ENCODE peak calls at places on chromosomes 7 and 10, in nine cellular contexts. B is epithelial cell of esophagus; Z is EL; F is T-helper 2 cell; K is naive thymus-derived CD4-positive, alpha-beta T cell; T is left ventricle myocardium superior; H is brain microvascular endothelial cell; U is amniotic epithelial cell; V is astrocyte. E is an unnamed sample.

GRCh38 chr10:33974976-33975478 is 640.6 kb upstream of the NRP1 start:
- DNase-seq in T (no peak), K (no peak), V (no peak), B (no peak), U (no peak), Z (no peak), H (no peak), F (no peak), E (no peak)

GRCh38 chr10:42753126-42753506 is 29.5 kb upstream of the BMS1 start:
- DNase-seq in T (peak; percentile 90), U (peak; percentile 50), B (peak; percentile 78), F (peak; percentile 36), H (peak; percentile 58), V (peak; percentile 25), K (peak; percentile 52), Z (peak; percentile 71), E (peak; percentile 43)

GRCh38 chr7:46600340-46600739 is 679.3 kb upstream of the IGFBP3 start:
- DNase-seq in V (no peak), U (peak; percentile 98), Z (no peak), H (no peak), T (peak; percentile 49), F (no peak), B (peak; percentile 3), K (no peak), E (no peak)

GRCh38 chr10:95440756-95441546 is 120.2 kb downstream of the SORBS1 start:
- DNase-seq in T (no peak), K (no peak), Z (no peak), U (peak; percentile 24), V (peak; percentile 70), F (no peak), H (no peak), B (no peak), E (no peak)

GRCh38 chr7:105655901-105656380 is 74.6 kb upstream of the EFCAB10 start:
- DNase-seq in F (no peak), V (no peak), B (no peak), K (no peak), H (no peak), U (no peak), Z (no peak), T (no peak), E (no peak)

GRCh38 chr7:100485514-100485913 is 1.8 kb downstream of the NYAP1 start:
- DNase-seq in K (no peak), T (no peak), U (peak; percentile 44), V (no peak), F (no peak), Z (no peak), H (no peak), B (no peak), E (no peak)

GRCh38 chr7:116805100-116805544 is 57.3 kb upstream of the CAPZA2 start:
- DNase-seq in U (peak; percentile 62), B (no peak), Z (peak; percentile 15), F (no peak), K (no peak), V (peak; percentile 36), H (no peak), T (peak; percentile 29), E (no peak)

GRCh38 chr10:63236113-63236935 is 103.2 kb downstream of the NRBF2 start:
- DNase-seq in Z (peak; percentile 90), V (peak; percentile 93), H (peak; percentile 77), B (peak; percentile 89), U (peak; percentile 93), K (no peak), F (no peak), T (no peak), E (no peak)

GRCh38 chr7:80403686-80404241 is 108.1 kb downstream of the GNAT3 start:
- DNase-seq in V (peak; percentile 44), U (peak; percentile 41), T (no peak), B (no peak), Z (peak; percentile 24), H (no peak), F (no peak), K (no peak), E (no peak)

GRCh38 chr10:46520941-46521340 is 35.5 kb downstream of the GPRIN2 start:
- DNase-seq in F (no peak), K (no peak), Z (peak; percentile 66), B (peak; percentile 29), T (peak; percentile 25), U (peak; percentile 41), V (peak; percentile 71), H (no peak), E (no peak)

GRCh38 chr7:40808409-40808942 is 673.7 kb downstream of the SUGCT start:
- DNase-seq in K (no peak), V (peak; percentile 96), B (peak; percentile 42), Z (peak; percentile 97), H (peak; percentile 96), U (peak; percentile 56), T (no peak), F (no peak), E (no peak)

GRCh38 chr7:83957333-83957732 is 237.3 kb downstream of the SEMA3A start:
- DNase-seq in H (peak; percentile 56), B (peak; percentile 40), U (peak; percentile 46), V (no peak), K (no peak), Z (no peak), T (no peak), F (no peak), E (no peak)